ENCODE peak calls at places on chromosomes 3 and 15, in five cellular contexts. N is GM06990, H is fibroblast of pulmonary artery, M is mammary epithelial cell, T is skeletal muscle cell. F is an unnamed sample.

GRCh38 chr15:63048115-63048985 is 5.8 kb downstream of the TPM1 start:
- DNase-seq in N (peak; percentile 89), H (peak; percentile 95), M (peak; percentile 89), T (peak; percentile 90), F (peak; percentile 96)

GRCh38 chr3:103966749-103967148 is 1400.0 kb upstream of the ALCAM start:
- DNase-seq in N (no peak), H (no peak), M (no peak), T (no peak), F (no peak)

GRCh38 chr3:129593595-129594339 is 12.7 kb downstream of the PLXND1 start:
- DNase-seq in N (no peak), H (no peak), M (no peak), T (no peak), F (peak; percentile 96)

GRCh38 chr3:73451276-73451973 is 173.3 kb downstream of the PDZRN3 start:
- DNase-seq in N (peak; percentile 37), H (no peak), M (no peak), T (no peak), F (no peak)

GRCh38 chr3:63977893-63978292 is 45.4 kb downstream of the PSMD6 start:
- DNase-seq in N (no peak), H (no peak), M (no peak), T (no peak), F (no peak)

GRCh38 chr3:11717301-11717700 is 73.6 kb upstream of the VGLL4 start:
- DNase-seq in N (no peak), H (peak; percentile 60), M (peak; percentile 53), T (no peak), F (peak; percentile 87)

GRCh38 chr3:162391301-162391700 is 894.7 kb downstream of the OTOL1 start:
- DNase-seq in N (no peak), H (peak; percentile 47), M (peak; percentile 47), T (no peak), F (no peak)

GRCh38 chr3:159792070-159792469 is 196.6 kb upstream of the IL12A start:
- DNase-seq in N (no peak), H (no peak), M (no peak), T (no peak), F (peak; percentile 66)

GRCh38 chr3:136543385-136543784 is 208.8 kb downstream of the STAG1 start:
- DNase-seq in N (no peak), H (peak; percentile 81), M (peak; percentile 27), T (no peak), F (no peak)

GRCh38 chr3:90062018-90062417 is 954.6 kb downstream of the EPHA3 start:
- DNase-seq in N (no peak), H (peak; percentile 49), M (peak; percentile 51), T (peak; percentile 55), F (no peak)

GRCh38 chr3:65330072-65330471 is 642.3 kb upstream of the ADAMTS9 start:
- DNase-seq in N (no peak), H (peak; percentile 24), M (no peak), T (no peak), F (no peak)

GRCh38 chr15:39624806-39625205 is 43.9 kb downstream of the THBS1 start:
- DNase-seq in N (peak; percentile 28), H (peak; percentile 93), M (peak; percentile 86), T (peak; percentile 76), F (peak; percentile 77)

GRCh38 chr3:195570912-195571311 is 12.8 kb downstream of the APOD start:
- DNase-seq in N (no peak), H (no peak), M (no peak), T (no peak), F (no peak)

GRCh38 chr3:101902041-101902440 is 52.7 kb downstream of the NFKBIZ start:
- DNase-seq in N (peak; percentile 40), H (peak; percentile 96), M (peak; percentile 98), T (peak; percentile 97), F (peak; percentile 83)

GRCh38 chr3:161100994-161101393 is 4.2 kb downstream of the B3GALNT1 start:
- DNase-seq in N (no peak), H (no peak), M (no peak), T (no peak), F (no peak)

GRCh38 chr3:105951043-105951442 is 82.2 kb upstream of the CBLB start:
- DNase-seq in N (no peak), H (peak; percentile 36), M (no peak), T (no peak), F (no peak)

DNA sequence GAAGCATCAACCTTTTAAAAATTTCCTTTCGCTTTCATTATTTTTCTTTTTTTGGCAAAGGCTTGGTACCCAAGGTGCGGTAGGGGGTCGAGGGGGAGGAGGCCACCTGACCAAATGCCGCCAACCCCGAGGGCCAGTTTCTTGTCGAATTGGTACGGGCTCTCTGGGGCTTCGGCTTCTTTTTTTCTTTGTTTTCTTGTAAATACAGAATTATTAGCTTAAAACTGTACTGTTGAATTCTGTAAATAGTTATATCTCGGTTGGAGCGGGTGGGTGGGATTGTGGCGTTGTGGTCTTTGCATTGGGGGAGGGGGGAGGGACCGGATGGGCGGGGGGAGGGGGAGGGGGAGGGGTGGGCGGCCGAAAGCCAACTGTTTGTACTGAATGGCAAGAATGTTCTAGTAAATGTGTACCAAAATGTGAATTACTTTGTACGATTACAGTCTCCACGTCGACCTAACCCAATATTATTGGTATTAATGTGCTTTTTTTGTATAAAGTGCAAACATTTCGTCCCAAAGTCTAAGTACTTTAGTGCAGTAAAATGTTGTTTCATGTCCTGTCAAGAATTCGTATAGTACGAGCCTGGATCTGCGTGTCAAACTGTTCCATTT is 4.7 kb downstream of the ZIC1 start:
- DNase-seq in N (no peak), H (no peak), M (no peak), T (no peak), F (peak; percentile 58)
- H3K4me3 ChIP-seq in N (no peak overlapping the region), H (peak overlapping the region; percentile 19), M (no peak overlapping the region), T (no peak overlapping the region), F (peak overlapping the region; percentile 52)

DNA sequence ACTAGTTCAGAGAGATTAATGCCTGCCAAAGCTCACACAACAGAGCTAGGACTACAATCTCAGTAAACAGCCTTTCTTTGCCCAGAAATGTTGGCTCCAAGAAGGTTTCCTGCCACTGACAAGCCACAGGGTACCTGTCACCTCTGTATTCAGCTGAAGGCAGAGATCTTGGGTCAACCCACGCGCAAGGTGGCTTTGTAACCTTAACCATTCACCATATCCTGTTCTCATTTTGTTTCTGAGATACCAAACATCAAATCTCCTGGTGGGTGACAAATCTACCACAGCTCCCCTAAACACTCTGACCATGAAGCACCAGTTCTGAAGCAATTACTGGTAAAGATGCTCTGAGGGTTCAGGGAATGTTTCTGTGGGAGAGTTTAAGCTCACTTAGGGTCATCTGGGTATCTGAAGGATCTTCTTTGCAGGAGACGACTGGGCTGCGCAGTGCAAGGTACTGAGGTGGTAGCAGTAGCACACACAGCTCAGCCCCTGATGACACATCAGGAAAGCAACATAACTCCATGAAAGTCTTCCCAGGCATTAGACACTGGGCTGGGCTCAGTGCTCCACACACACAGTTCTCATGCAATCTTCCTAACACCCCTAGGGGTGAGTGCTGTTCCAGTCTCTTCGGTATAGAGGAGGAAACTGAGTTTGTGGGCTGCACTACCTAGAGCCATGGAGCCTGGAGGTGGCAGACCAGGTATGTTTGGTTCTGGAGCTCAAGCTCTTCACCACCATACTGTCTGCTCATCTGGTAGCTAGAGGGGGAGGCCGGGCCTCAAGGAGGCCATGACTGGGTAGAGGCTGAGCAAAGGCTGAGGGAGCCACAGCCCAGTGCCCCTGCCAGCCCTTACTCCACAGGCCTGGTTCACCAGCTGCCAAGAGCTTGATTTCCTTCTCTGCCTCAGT is 7.7 kb downstream of the CXCR6 start:
- DNase-seq in N (no peak), H (no peak), M (no peak), T (no peak), F (no peak)
- H3K4me3 ChIP-seq in N (no peak overlapping the region), H (no peak overlapping the region), M (no peak overlapping the region), T (no peak overlapping the region), F (no peak overlapping the region)

GRCh38 chr3:128496602-128497304 is 3.8 kb upstream of the GATA2 start:
- DNase-seq in N (no peak), H (no peak), M (peak; percentile 16), T (no peak), F (peak; percentile 94)
- H3K4me3 ChIP-seq in N (no peak overlapping the region), H (no peak overlapping the region), M (no peak overlapping the region), T (peak overlapping the region; percentile 56), F (peak overlapping the region; percentile 68)

DNA sequence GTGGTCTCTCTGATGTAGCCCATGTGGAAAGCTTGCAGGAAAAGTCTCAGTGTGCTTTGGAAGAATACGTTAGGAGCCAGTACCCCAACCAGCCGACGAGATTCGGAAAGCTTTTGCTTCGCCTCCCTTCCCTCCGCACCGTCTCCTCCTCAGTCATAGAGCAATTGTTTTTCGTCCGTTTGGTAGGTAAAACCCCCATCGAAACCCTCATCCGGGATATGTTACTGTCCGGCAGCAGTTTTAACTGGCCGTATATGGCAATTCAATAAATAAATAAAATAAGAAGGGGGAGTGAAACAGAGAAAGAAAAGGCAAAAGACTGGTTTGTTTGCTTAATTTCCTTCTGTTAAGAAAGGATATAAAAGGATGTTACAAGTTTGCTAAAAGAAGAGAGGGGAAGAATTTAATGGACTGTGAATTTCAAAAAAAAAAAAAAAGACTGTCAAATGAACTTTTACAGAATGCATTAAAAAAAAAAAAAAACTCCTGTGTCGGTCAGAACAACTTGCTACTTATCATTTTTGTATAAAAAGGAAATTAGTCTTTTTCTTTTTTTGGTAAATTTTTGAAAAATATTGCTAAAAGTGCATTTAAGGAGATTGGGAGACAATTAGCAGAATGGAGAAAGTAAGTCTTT is 7.0 kb downstream of the NR2F2 start:
- DNase-seq in N (no peak), H (peak; percentile 33), M (no peak), T (no peak), F (peak; percentile 59)
- H3K4me3 ChIP-seq in N (peak overlapping the region; percentile 15), H (peak overlapping the region; percentile 68), M (no peak overlapping the region), T (peak overlapping the region; percentile 93), F (peak overlapping the region; percentile 91)